ENCODE peak calls at places on chromosomes 3 and 15, in five cellular contexts. J, N, Y, P and K are unnamed samples. For H3K36me3, the result is how much of the 10 kb centered on the place peaks cover.

GRCh38 chr3:149917124-149917667 is 53.5 kb downstream of the PFN2 start:
- ATAC-seq in N (no peak), Y (no peak), P (no peak), J (no peak), K (peak)

GRCh38 chr3:4740397-4741105 is 238.7 kb upstream of the BHLHE40 start:
- ATAC-seq in N (no peak), J (no peak), P (no peak), Y (no peak), K (peak)

GRCh38 chr3:178112134-178112533 is 424.1 kb upstream of the KCNMB2 start:
- ATAC-seq in P (no peak), Y (no peak), J (no peak), N (no peak), K (no peak)

GRCh38 chr3:173743512-173743911 is 346.0 kb downstream of the NLGN1 start:
- ATAC-seq in N (no peak), J (no peak), Y (no peak), P (no peak), K (no peak)

GRCh38 chr15:82943176-82943575 is 9.3 kb downstream of the HOMER2 start:
- ATAC-seq in P (no peak), Y (peak), N (no peak), J (peak), K (no peak)

GRCh38 chr15:78455749-78456148 is 17.7 kb downstream of the IREB2 start:
- ATAC-seq in N (peak), Y (no peak), P (peak), J (peak), K (no peak)

GRCh38 chr3:12986521-12986920 is 86.7 kb downstream of the IQSEC1 start:
- ATAC-seq in Y (no peak), J (no peak), P (no peak), N (no peak), K (no peak)

GRCh38 chr3:71309342-71309741 is 274.2 kb downstream of the FOXP1 start:
- ATAC-seq in N (no peak), Y (no peak), J (no peak), P (no peak), K (no peak)

GRCh38 chr15:50229336-50229735 is 36.2 kb downstream of the HDC start:
- ATAC-seq in P (no peak), J (no peak), N (no peak), Y (no peak), K (no peak)

GRCh38 chr3:72346526-72346926 is 501.7 kb downstream of the SHQ1 start:
- ATAC-seq in N (peak), J (peak), Y (peak), P (no peak), K (peak)

GRCh38 chr3:28171962-28172361 is 69.5 kb upstream of the CMC1 start:
- ATAC-seq in Y (no peak), J (no peak), N (peak), P (peak), K (no peak)

GRCh38 chr3:96753124-96753523 is 61.3 kb upstream of the EPHA6 start:
- ATAC-seq in P (no peak), Y (no peak), N (no peak), J (no peak), K (no peak)

GRCh38 chr3:78186404-78186803 is 1146.5 kb downstream of the ROBO2 start:
- ATAC-seq in N (no peak), Y (no peak), P (no peak), J (no peak), K (no peak)

GRCh38 chr15:25989327-25989726 is 126.2 kb upstream of the ATP10A start:
- ATAC-seq in P (no peak), N (no peak), J (no peak), Y (no peak), K (no peak)

GRCh38 chr3:158109295-158109803 is 540 bp upstream of the RSRC1 start:
- ATAC-seq in P (peak), N (no peak), Y (no peak), J (peak), K (no peak)

GRCh38 chr15:71319935-71320334 is 204.7 kb downstream of the THSD4 start:
- ATAC-seq in J (no peak), P (no peak), Y (no peak), N (peak), K (no peak)

GRCh38 chr3:98900265-98901031 is 1.0 kb downstream of the DCBLD2 start:
- ATAC-seq in J (no peak), P (no peak), N (no peak), Y (no peak), K (no peak)

GRCh38 chr3:154095832-154096421 is 25.3 kb upstream of the ARHGEF26 start:
- ATAC-seq in J (peak), Y (peak), P (no peak), N (no peak), K (no peak)

GRCh38 chr15:92819312-92820232 is 80.6 kb upstream of the CHD2 start:
- ATAC-seq in Y (peak), N (peak), J (peak), P (peak), K (no peak)

GRCh38 chr3:4580346-4581019 is 87.3 kb downstream of the ITPR1 start:
- ATAC-seq in Y (no peak), N (no peak), J (no peak), P (no peak), K (no peak)

GRCh38 chr3:167714871-167715270 is 19.8 kb downstream of the PDCD10 start:
- ATAC-seq in J (no peak), N (no peak), Y (no peak), P (peak), K (no peak)
- TF ChIP-seq CTCF in J (no peak), N (no peak), Y (no peak), P (no peak), K (no peak)

GRCh38 chr3:48467473-48468267 is 21.1 kb downstream of the ATRIP start:
- ATAC-seq in N (no peak), P (no peak), J (no peak), Y (no peak), K (no peak)
- H3K4me3 ChIP-seq in N (no peak), P (peak), J (no peak), Y (no peak), K (no peak)

DNA sequence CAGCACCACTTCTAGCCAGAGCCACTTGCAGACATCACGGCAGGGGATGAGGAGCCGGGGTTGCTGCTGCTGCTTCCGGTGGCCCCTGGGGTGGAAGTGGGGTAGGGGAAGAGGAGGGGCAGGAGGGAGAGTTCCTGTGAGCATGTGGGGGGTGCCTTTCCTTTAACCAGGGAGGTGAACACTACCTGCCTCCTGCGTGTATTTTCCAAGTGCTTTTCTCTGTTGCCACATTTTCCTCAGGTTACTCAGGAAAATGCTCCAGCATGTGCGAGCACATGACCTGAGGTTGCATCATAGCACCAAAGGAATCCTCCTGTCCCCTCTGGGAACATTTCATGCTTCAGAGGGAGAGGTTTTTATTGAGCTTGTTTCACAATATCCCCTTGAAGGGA is 12.2 kb upstream of the SACM1L start:
- ATAC-seq in J (peak), P (no peak), Y (peak), N (peak), K (peak)
- H3K36me3 ChIP-seq in J (under half), P (under half), Y (under half), N (under half), K (half or more)

DNA sequence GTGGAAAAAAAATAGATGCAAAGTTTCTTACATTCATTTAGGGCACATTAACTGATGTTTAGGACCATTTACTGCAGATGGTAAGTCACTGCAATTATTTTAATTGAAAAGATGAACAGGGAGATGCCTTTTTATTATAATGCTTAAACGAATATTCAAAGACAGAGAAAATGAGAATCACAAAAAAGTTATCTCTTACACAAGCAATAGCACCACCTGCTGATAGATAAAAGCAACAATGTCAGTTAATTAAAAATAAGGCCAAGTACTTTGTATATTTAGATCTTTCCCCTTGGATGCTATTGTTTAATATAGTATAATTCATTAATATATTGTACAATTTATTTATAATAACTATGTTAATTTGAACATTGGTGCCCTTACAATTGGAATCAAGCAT is 55.9 kb downstream of the IFT80 start:
- ATAC-seq in J (peak), N (no peak), P (no peak), Y (no peak), K (no peak)
- TF ChIP-seq CTCF in J (no peak), N (no peak), P (peak), Y (peak), K (peak)

GRCh38 chr15:40357246-40357645 is 773 bp upstream of the DISP2 start:
- ATAC-seq in P (no peak), J (no peak), N (peak), Y (no peak), K (no peak)
- H3K4me3 ChIP-seq in P (no peak), J (peak), N (no peak), Y (no peak), K (peak)

GRCh38 chr15:85730001-85730820 is 64.5 kb downstream of the KLHL25 start:
- ATAC-seq in J (peak), Y (peak), N (peak), P (peak), K (peak)
- H3K36me3 ChIP-seq in J (under half), Y (half or more), N (under half), P (under half), K (under half)

GRCh38 chr3:134447371-134447770 is 38.4 kb downstream of the ANAPC13 start:
- ATAC-seq in Y (no peak), P (no peak), J (no peak), N (no peak), K (no peak)

GRCh38 chr3:134449951-134450350 is 35.8 kb downstream of the ANAPC13 start:
- ATAC-seq in Y (no peak), N (peak), P (no peak), J (peak), K (no peak)

GRCh38 chr3:134446800-134447199 is 39.0 kb downstream of the ANAPC13 start:
- ATAC-seq in P (no peak), N (no peak), Y (no peak), J (peak), K (no peak)

GRCh38 chr3:134448664-134449063 is 37.1 kb downstream of the ANAPC13 start:
- ATAC-seq in Y (no peak), J (no peak), N (no peak), P (no peak), K (no peak)

GRCh38 chr3:134449277-134449676 is 36.5 kb downstream of the ANAPC13 start:
- ATAC-seq in N (peak), Y (peak), J (peak), P (peak), K (no peak)
- TF ChIP-seq CTCF in N (no peak), Y (peak), J (peak), P (peak), K (peak)

GRCh38 chr15:72781621-72782020 is 1.9 kb downstream of the ADPGK start:
- ATAC-seq in J (no peak), Y (no peak), N (no peak), P (no peak), K (no peak)
- H3K4me3 ChIP-seq in J (no peak), Y (no peak), N (no peak), P (peak), K (peak)

GRCh38 chr15:38687340-38687739 is 122.7 kb upstream of the RASGRP1 start:
- ATAC-seq in J (no peak), N (no peak), P (no peak), Y (no peak), K (no peak)

GRCh38 chr15:38684461-38685000 is 119.9 kb upstream of the RASGRP1 start:
- ATAC-seq in J (no peak), N (no peak), Y (no peak), P (no peak), K (no peak)

GRCh38 chr15:38688096-38688495 is 123.5 kb upstream of the RASGRP1 start:
- ATAC-seq in P (no peak), J (no peak), N (no peak), Y (no peak), K (no peak)

GRCh38 chr15:38683382-38684242 is 119.0 kb upstream of the RASGRP1 start:
- ATAC-seq in Y (peak), J (peak), P (peak), N (peak), K (no peak)

GRCh38 chr15:38685686-38686339 is 121.2 kb upstream of the RASGRP1 start:
- ATAC-seq in P (no peak), N (peak), Y (no peak), J (no peak), K (no peak)
- H3K36me3 ChIP-seq in P (under half), N (under half), Y (under half), J (under half), K (under half)